ENCODE peak calls at places on chromosome 3, in ten cellular contexts. One of them, this sample, is unnamed.

GRCh38 chr3:20546636-20547035 is 360.6 kb upstream of the SGO1 start:
- DNase-seq in breast epithelium: no peak
- DNase-seq in HepG2: no peak
- DNase-seq in esophagus muscularis mucosa: no peak
- DNase-seq in transverse colon: no peak
- DNase-seq in HCT116: no peak
- DNase-seq in vagina: no peak
- DNase-seq in spleen: no peak
- DNase-seq in sigmoid colon: no peak
- DNase-seq in H1: no peak
- DNase-seq in this sample: no peak

GRCh38 chr3:4340077-4340410 is 36.9 kb downstream of the SETMAR start:
- DNase-seq in breast epithelium: no peak
- DNase-seq in HepG2: no peak
- DNase-seq in esophagus muscularis mucosa: no peak
- DNase-seq in transverse colon: no peak
- DNase-seq in HCT116: no peak
- DNase-seq in vagina: no peak
- DNase-seq in spleen: no peak
- DNase-seq in sigmoid colon: no peak
- DNase-seq in H1: no peak
- DNase-seq in this sample: no peak

GRCh38 chr3:188053710-188054379 is 100.1 kb upstream of the LPP start:
- DNase-seq in breast epithelium: no peak
- DNase-seq in HepG2: no peak
- DNase-seq in esophagus muscularis mucosa: no peak
- DNase-seq in transverse colon: no peak
- DNase-seq in HCT116: no peak
- DNase-seq in vagina: no peak
- DNase-seq in spleen: no peak
- DNase-seq in sigmoid colon: no peak
- DNase-seq in H1: no peak
- DNase-seq in this sample: no peak

GRCh38 chr3:21174461-21174860 is 576.5 kb downstream of the ZNF385D start:
- DNase-seq in breast epithelium: no peak
- DNase-seq in HepG2: no peak
- DNase-seq in esophagus muscularis mucosa: no peak
- DNase-seq in transverse colon: no peak
- DNase-seq in HCT116: no peak
- DNase-seq in vagina: no peak
- DNase-seq in spleen: no peak
- DNase-seq in sigmoid colon: no peak
- DNase-seq in H1: no peak
- DNase-seq in this sample: no peak

GRCh38 chr3:18208856-18209255 is 216.3 kb downstream of the SATB1 start:
- DNase-seq in breast epithelium: no peak
- DNase-seq in HepG2: no peak
- DNase-seq in esophagus muscularis mucosa: no peak
- DNase-seq in transverse colon: no peak
- DNase-seq in HCT116: no peak
- DNase-seq in vagina: no peak
- DNase-seq in spleen: no peak
- DNase-seq in sigmoid colon: no peak
- DNase-seq in H1: no peak
- DNase-seq in this sample: no peak

GRCh38 chr3:121803921-121804320 is 30.9 kb downstream of the IQCB1 start:
- DNase-seq in breast epithelium: no peak
- DNase-seq in HepG2: no peak
- DNase-seq in esophagus muscularis mucosa: no peak
- DNase-seq in transverse colon: no peak
- DNase-seq in HCT116: no peak
- DNase-seq in vagina: no peak
- DNase-seq in spleen: no peak
- DNase-seq in sigmoid colon: no peak
- DNase-seq in H1: no peak
- DNase-seq in this sample: no peak

GRCh38 chr3:69926385-69926784 is 73.1 kb upstream of the SAMMSON start:
- DNase-seq in breast epithelium: no peak
- DNase-seq in HepG2: no peak
- DNase-seq in esophagus muscularis mucosa: no peak
- DNase-seq in transverse colon: no peak
- DNase-seq in HCT116: no peak
- DNase-seq in vagina: no peak
- DNase-seq in spleen: no peak
- DNase-seq in sigmoid colon: no peak
- DNase-seq in H1: no peak
- DNase-seq in this sample: no peak

GRCh38 chr3:99473321-99473751 is 165.1 kb upstream of the COL8A1 start:
- DNase-seq in breast epithelium: no peak
- DNase-seq in HepG2: no peak
- DNase-seq in esophagus muscularis mucosa: no peak
- DNase-seq in transverse colon: no peak
- DNase-seq in HCT116: no peak
- DNase-seq in vagina: no peak
- DNase-seq in spleen: no peak
- DNase-seq in sigmoid colon: no peak
- DNase-seq in H1: no peak
- DNase-seq in this sample: no peak

GRCh38 chr3:188067932-188068331 is 86.0 kb upstream of the LPP start:
- DNase-seq in breast epithelium: no peak
- DNase-seq in HepG2: no peak
- DNase-seq in esophagus muscularis mucosa: no peak
- DNase-seq in transverse colon: no peak
- DNase-seq in HCT116: no peak
- DNase-seq in vagina: no peak
- DNase-seq in spleen: no peak
- DNase-seq in sigmoid colon: no peak
- DNase-seq in H1: no peak
- DNase-seq in this sample: no peak

DNA sequence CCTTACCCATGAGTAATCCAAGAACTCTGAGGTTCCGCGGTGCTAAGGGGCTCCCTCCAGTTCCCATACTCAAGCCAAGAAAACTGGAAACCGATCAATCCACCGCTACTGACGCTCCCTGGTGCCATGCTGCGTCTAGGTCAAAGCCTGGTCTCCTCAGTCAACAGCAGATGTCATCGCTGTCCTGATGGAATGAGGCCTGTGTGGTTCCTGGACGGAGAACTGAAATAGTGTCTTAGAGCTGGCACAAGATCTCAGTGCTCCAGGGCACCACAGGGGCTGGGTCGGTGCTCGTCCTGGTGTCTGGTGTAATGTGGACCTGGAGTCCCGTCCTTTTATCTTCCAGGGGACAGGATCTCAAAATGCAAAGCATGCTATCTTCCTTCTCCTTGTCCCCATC is 373.9 kb upstream of the CFAP20DC start:
- DNase-seq in breast epithelium: no peak
- DNase-seq in HepG2: no peak
- DNase-seq in esophagus muscularis mucosa: no peak
- DNase-seq in transverse colon: no peak
- DNase-seq in HCT116: no peak
- DNase-seq in vagina: no peak
- DNase-seq in spleen: no peak
- DNase-seq in sigmoid colon: no peak
- DNase-seq in H1: no peak
- DNase-seq in this sample: no peak
- H3K27ac ChIP-seq in breast epithelium: no peak overlapping the region
- H3K27ac ChIP-seq in HepG2: no peak overlapping the region
- H3K27ac ChIP-seq in esophagus muscularis mucosa: no peak overlapping the region
- H3K27ac ChIP-seq in transverse colon: no peak overlapping the region
- H3K27ac ChIP-seq in HCT116: no peak overlapping the region
- H3K27ac ChIP-seq in vagina: no peak overlapping the region
- H3K27ac ChIP-seq in spleen: no peak overlapping the region
- H3K27ac ChIP-seq in sigmoid colon: no peak overlapping the region
- H3K27ac ChIP-seq in H1: no peak overlapping the region
- H3K27ac ChIP-seq in this sample: no peak overlapping the region

DNA sequence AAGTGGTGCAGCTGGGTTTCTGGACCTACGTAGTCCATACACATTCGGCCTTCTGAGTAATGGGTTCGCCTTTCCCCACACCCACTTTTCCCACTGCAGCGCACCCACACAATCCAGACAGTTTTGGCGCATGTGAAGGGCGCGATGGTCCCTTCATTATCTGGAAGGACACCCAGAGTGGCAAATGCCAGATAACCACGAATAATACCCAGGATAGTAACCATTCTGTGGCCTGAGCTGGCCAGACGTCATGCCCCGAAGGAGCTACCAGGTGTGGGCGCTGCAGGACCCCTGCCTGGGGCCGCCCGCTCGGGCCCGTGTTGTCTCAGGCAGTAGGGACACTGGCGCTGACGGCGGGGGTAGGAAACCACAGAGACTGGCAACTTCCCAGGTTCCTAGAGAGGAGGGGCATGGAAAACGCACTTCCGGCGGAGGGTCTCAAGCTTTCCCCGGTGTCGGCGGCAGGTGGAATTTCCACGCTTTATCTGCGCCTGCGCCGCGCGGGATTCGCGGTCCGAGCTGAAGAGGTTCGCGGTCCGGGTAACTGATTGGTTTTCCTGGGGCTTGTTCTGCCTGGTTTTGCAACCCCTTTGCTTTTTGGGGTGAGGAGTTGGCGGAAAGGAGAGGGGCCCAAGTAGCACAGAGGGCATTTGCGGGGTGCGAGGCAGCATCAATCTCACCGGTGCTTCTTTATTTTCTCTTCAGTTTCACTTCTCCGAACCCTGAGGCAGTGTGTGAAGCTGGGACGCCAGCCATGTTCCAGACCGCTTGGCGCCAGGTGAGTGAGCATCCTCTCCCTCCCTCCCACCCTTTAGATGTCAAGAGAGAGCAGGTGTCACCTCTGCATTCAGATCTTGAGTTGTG is at the start of gene ZNF620:
- DNase-seq in breast epithelium: peak; percentile 57
- DNase-seq in HepG2: peak; percentile 92
- DNase-seq in esophagus muscularis mucosa: peak; percentile 92
- DNase-seq in transverse colon: peak; percentile 83
- DNase-seq in HCT116: peak; percentile 76
- DNase-seq in vagina: no peak
- DNase-seq in spleen: peak; percentile 86
- DNase-seq in sigmoid colon: peak; percentile 91
- DNase-seq in H1: peak; percentile 75
- DNase-seq in this sample: peak; percentile 86
- TF ChIP-seq POLR2A in breast epithelium: no peak
- TF ChIP-seq POLR2A in HepG2: peak; percentile 78
- TF ChIP-seq POLR2A in esophagus muscularis mucosa: no peak
- TF ChIP-seq POLR2A in transverse colon: peak; percentile 66
- TF ChIP-seq POLR2A in HCT116: peak; percentile 82
- TF ChIP-seq POLR2A in vagina: no peak
- TF ChIP-seq POLR2A in spleen: no peak
- TF ChIP-seq POLR2A in sigmoid colon: peak; percentile 33
- TF ChIP-seq POLR2A in H1: peak; percentile 77
- TF ChIP-seq POLR2A in this sample: no peak

GRCh38 chr3:172221550-172221949 is 182.2 kb downstream of the FNDC3B start:
- DNase-seq in breast epithelium: no peak
- DNase-seq in HepG2: no peak
- DNase-seq in esophagus muscularis mucosa: no peak
- DNase-seq in transverse colon: no peak
- DNase-seq in HCT116: no peak
- DNase-seq in vagina: no peak
- DNase-seq in spleen: no peak
- DNase-seq in sigmoid colon: no peak
- DNase-seq in H1: no peak
- DNase-seq in this sample: no peak
- TF ChIP-seq POLR2AphosphoS5 in breast epithelium: no peak
- TF ChIP-seq POLR2AphosphoS5 in HepG2: no peak
- TF ChIP-seq POLR2AphosphoS5 in esophagus muscularis mucosa: no peak
- TF ChIP-seq POLR2AphosphoS5 in transverse colon: no peak
- TF ChIP-seq POLR2AphosphoS5 in HCT116: no peak
- TF ChIP-seq POLR2AphosphoS5 in vagina: no peak
- TF ChIP-seq POLR2AphosphoS5 in spleen: no peak
- TF ChIP-seq POLR2AphosphoS5 in sigmoid colon: no peak
- TF ChIP-seq POLR2AphosphoS5 in H1: no peak
- TF ChIP-seq POLR2AphosphoS5 in this sample: peak; percentile 24

GRCh38 chr3:157152930-157153329 is 7.0 kb downstream of the CCNL1 start:
- DNase-seq in breast epithelium: no peak
- DNase-seq in HepG2: no peak
- DNase-seq in esophagus muscularis mucosa: no peak
- DNase-seq in transverse colon: no peak
- DNase-seq in HCT116: no peak
- DNase-seq in vagina: no peak
- DNase-seq in spleen: no peak
- DNase-seq in sigmoid colon: no peak
- DNase-seq in H1: no peak
- DNase-seq in this sample: no peak

GRCh38 chr3:157156844-157157635 is 2.9 kb downstream of the CCNL1 start:
- DNase-seq in breast epithelium: no peak
- DNase-seq in HepG2: peak; percentile 15
- DNase-seq in esophagus muscularis mucosa: no peak
- DNase-seq in transverse colon: no peak
- DNase-seq in HCT116: no peak
- DNase-seq in vagina: no peak
- DNase-seq in spleen: no peak
- DNase-seq in sigmoid colon: no peak
- DNase-seq in H1: no peak
- DNase-seq in this sample: no peak

GRCh38 chr3:157152438-157152837 is 7.5 kb downstream of the CCNL1 start:
- DNase-seq in breast epithelium: no peak
- DNase-seq in HepG2: no peak
- DNase-seq in esophagus muscularis mucosa: no peak
- DNase-seq in transverse colon: no peak
- DNase-seq in HCT116: no peak
- DNase-seq in vagina: no peak
- DNase-seq in spleen: no peak
- DNase-seq in sigmoid colon: no peak
- DNase-seq in H1: no peak
- DNase-seq in this sample: no peak

GRCh38 chr3:157155591-157155990 is 4.4 kb downstream of the CCNL1 start:
- DNase-seq in breast epithelium: no peak
- DNase-seq in HepG2: no peak
- DNase-seq in esophagus muscularis mucosa: no peak
- DNase-seq in transverse colon: no peak
- DNase-seq in HCT116: no peak
- DNase-seq in vagina: no peak
- DNase-seq in spleen: no peak
- DNase-seq in sigmoid colon: no peak
- DNase-seq in H1: no peak
- DNase-seq in this sample: no peak

DNA sequence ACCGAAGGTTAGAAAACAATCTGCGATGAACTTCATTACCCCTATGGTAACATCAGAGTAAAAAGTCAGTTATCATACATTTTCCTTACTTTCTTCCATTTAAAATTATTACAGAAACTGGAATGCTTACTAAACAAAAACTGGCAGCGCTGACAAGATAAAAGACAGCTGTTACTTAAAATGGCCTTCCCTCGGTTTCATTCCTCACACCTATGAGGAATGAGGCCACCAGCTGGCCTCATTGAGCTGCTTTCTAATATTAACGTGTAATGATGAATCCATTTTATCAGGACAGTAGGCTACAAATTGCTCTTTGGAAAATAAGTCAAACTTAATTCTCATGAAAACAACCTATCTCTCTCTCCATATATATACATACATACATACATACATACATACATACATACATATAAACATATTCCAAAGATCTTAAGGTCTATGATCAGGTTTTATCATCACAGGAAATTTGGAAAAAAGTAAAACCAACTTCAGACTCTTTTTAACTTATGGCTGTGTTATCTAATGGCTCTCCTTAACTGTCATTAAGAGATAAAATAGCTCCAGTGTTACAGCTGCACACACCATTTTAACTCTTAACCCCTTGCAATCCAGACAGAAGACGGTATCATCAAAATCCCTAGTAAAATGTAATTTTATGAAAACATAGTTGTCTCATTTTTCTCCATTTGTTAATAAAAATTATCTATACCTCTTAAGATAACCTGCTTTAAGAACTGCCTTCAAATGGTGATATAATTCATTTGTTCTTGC is 5.2 kb downstream of the CCNL1 start:
- DNase-seq in breast epithelium: no peak
- DNase-seq in HepG2: no peak
- DNase-seq in esophagus muscularis mucosa: no peak
- DNase-seq in transverse colon: no peak
- DNase-seq in HCT116: no peak
- DNase-seq in vagina: no peak
- DNase-seq in spleen: no peak
- DNase-seq in sigmoid colon: no peak
- DNase-seq in H1: no peak
- DNase-seq in this sample: no peak
- H3K27ac ChIP-seq in breast epithelium: no peak overlapping the region
- H3K27ac ChIP-seq in HepG2: no peak overlapping the region
- H3K27ac ChIP-seq in esophagus muscularis mucosa: no peak overlapping the region
- H3K27ac ChIP-seq in transverse colon: no peak overlapping the region
- H3K27ac ChIP-seq in HCT116: no peak overlapping the region
- H3K27ac ChIP-seq in vagina: no peak overlapping the region
- H3K27ac ChIP-seq in spleen: peak overlapping the region; percentile 8
- H3K27ac ChIP-seq in sigmoid colon: peak overlapping the region; percentile 52
- H3K27ac ChIP-seq in H1: no peak overlapping the region
- H3K27ac ChIP-seq in this sample: no peak overlapping the region

This sample was measured in stomach.